ENCODE peak calls at places on chromosomes 11 and 22, in eight cellular contexts. F is AG04449; G is heart left ventricle; M is activated CD8-positive, alpha-beta T cell treated with anti-CD3 and anti-CD28 coated beads for 36 hours; L is fibroblast of lung; X is AG04450; T is GM10248; C is uterus. N is an unnamed sample.
A peak's percentile ranks its signal among the peaks of the same experiment; 100 is the strongest.

GRCh38 chr22:44583076-44583760 is 85.2 kb upstream of the RTL6 start:
- DNase-seq in T (no peak), G (peak; percentile 4), M (no peak), C (peak; percentile 7), L (no peak), F (no peak), X (no peak), N (no peak)

GRCh38 chr11:111836766-111837165 is 34.6 kb downstream of the ALG9 start:
- DNase-seq in C (no peak), L (peak; percentile 73), T (peak; percentile 29), F (no peak), X (no peak), G (no peak), M (no peak), N (peak; percentile 36)

GRCh38 chr11:127620660-127621059 is 620.1 kb upstream of the KIRREL3 start:
- DNase-seq in C (no peak), L (no peak), X (no peak), M (no peak), F (no peak), T (no peak), G (no peak), N (no peak)

GRCh38 chr11:32032478-32032877 is 58.4 kb upstream of the RCN1 start:
- DNase-seq in M (no peak), F (no peak), G (no peak), L (no peak), C (no peak), T (no peak), X (no peak), N (no peak)

GRCh38 chr11:100445231-100445735 is 241.8 kb upstream of the ARHGAP42 start:
- DNase-seq in X (no peak), T (no peak), C (no peak), L (no peak), F (no peak), G (peak; percentile 40), M (no peak), N (no peak)

GRCh38 chr11:3147257-3147619 is 17.9 kb downstream of the OSBPL5 start:
- DNase-seq in F (no peak), C (no peak), G (no peak), T (no peak), L (peak; percentile 27), M (no peak), X (no peak), N (no peak)

GRCh38 chr11:9875862-9876261 is 212.0 kb downstream of the SWAP70 start:
- DNase-seq in F (no peak), T (no peak), M (no peak), G (no peak), X (no peak), L (no peak), C (no peak), N (no peak)

GRCh38 chr11:121482231-121483129 is 29.7 kb upstream of the SORL1-AS1 start:
- DNase-seq in F (no peak), L (no peak), X (no peak), C (no peak), T (peak; percentile 51), G (no peak), M (peak; percentile 73), N (peak; percentile 40)

GRCh38 chr11:15695096-15695721 is 580.5 kb downstream of the INSC start:
- DNase-seq in L (no peak), G (no peak), M (no peak), C (no peak), T (no peak), X (no peak), F (no peak), N (no peak)

GRCh38 chr11:86893235-86893634 is 62.0 kb downstream of the FZD4 start:
- DNase-seq in M (no peak), G (no peak), F (no peak), L (no peak), T (no peak), C (no peak), X (no peak), N (no peak)

GRCh38 chr11:76797341-76798201 is 14.4 kb downstream of the TSKU start:
- DNase-seq in C (no peak), L (no peak), F (no peak), M (no peak), T (peak; percentile 8), X (no peak), G (peak; percentile 5), N (no peak)

GRCh38 chr11:76798656-76799055 is 15.5 kb downstream of the TSKU start:
- DNase-seq in L (no peak), F (no peak), C (no peak), T (peak; percentile 10), X (no peak), G (no peak), M (no peak), N (peak; percentile 29)

GRCh38 chr11:76798202-76798581 is 15.0 kb downstream of the TSKU start:
- DNase-seq in C (no peak), L (no peak), G (no peak), M (no peak), T (peak; percentile 15), F (no peak), X (no peak), N (no peak)

GRCh38 chr11:76800466-76801200 is 17.5 kb downstream of the TSKU start:
- DNase-seq in M (no peak), C (no peak), L (no peak), X (no peak), G (peak; percentile 2), F (no peak), T (no peak), N (peak; percentile 4)

DNA sequence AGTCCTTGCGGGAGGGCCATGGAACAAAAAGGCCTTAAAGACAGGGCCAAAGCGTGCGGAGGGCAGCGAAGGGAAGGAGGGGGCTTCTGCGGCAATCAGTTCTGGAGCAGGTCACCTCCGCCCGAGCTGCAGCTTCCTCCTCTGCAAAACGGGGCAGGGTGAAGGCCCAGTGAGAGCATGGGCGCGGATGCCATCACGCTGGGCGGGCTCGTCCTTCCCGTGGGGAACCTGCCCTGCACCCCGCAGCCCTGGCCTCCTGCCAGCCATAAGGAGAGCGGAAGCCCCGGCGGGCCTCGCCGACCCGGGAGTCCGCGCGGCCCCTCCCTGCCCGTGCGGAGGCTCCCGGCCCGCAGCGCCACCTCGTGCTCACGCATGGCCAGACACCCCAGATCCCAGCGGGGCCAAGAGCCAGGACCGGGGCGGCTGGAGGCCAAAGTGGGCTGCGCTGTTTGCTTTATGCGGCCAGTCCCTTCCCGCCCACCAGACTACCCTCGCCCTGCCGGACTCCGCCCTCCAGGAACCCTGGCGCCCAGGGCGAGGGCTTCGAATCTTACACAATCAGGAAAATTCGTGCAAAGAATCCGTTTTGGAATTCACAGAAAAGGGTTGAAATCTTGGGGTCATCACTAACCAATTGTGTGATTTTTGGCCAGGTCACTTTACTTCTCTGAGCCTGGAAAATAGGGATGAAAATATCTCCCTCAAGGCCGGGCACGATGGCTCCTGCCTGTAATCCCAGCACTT is 16.1 kb downstream of the TSKU start:
- DNase-seq in T (peak; percentile 90), G (peak; percentile 88), C (peak; percentile 86), L (peak; percentile 81), X (no peak), M (peak; percentile 84), F (no peak), N (peak; percentile 93)
- TF ChIP-seq CTCF in T (peak; percentile 89), G (peak; percentile 96), C (peak; percentile 98), L (peak; percentile 62), X (peak; percentile 74), M (peak; percentile 95), F (peak; percentile 92), N (peak; percentile 95)

DNA sequence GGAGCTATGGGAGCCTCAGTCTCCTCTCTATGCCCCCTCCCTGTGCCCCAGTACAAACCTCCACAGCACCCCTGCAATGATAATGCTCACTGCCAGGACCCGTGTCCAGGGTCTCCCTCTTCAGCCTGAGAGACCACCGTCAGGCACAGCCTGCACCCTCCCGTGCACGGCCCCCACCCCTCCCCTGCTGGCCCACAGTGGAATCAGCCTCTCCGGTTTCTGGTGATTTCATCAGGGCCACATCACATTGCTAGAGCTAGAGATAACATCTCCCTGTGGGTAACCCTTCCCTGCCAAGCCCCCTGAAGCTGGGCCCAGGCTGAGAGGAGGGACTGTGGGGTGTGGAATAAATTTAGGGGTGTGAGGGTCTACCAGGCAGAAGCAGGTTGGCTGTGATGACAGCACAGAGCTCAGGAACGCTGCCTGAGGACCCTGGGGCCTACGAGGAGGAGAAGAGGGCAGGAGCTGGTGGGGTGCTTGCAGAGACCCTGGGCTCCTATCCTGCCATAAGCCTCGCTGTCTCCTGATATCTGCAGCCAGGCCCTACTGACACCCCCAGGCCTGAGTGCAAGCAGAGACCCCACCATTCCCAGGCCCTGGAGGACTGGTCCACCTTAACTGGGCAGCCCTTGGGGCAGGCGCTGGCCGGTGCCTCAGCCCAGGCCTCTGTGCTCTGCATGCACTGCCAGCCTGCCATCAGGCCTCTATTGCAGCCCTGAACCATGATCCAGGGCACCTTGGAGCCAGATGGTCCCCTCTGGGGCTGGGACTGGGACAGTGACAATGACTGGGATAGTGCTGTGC is at the start of gene KLHDC7B:
- DNase-seq in X (no peak), G (no peak), M (peak; percentile 64), L (peak; percentile 67), C (no peak), F (no peak), T (peak; percentile 26), N (peak; percentile 26)
- TF ChIP-seq CTCF in X (peak; percentile 34), G (no peak), M (peak; percentile 27), L (peak; percentile 31), C (no peak), F (peak; percentile 37), T (no peak), N (no peak)

DNA sequence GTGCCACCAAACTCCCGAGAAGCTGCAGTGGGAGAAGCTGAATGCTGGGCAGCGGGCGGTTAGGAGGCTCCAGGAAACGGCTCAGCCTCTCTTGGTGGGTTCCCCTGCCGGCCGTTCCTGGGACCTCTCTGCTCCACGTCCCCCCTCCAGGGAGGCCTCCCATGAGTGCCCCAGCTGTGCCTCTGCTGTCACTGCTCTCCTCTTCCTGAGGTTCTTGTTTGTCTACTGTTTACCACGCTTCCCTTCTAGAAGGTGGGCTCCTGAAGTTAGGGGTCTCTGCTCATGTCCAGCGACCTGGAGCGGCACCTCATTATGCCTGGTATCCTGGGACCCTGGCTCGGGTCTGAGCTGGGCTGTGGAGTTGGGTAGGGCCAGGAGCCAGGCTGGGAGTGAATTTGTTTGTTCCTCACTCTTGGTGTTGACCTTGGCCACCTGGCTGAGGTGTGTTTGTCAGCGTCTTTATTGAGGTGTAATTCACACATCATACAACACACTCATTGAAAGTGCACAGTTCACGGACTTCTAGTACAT is 37.8 kb upstream of the GRAMD4 start:
- DNase-seq in X (no peak), T (no peak), C (no peak), L (no peak), F (no peak), M (no peak), G (no peak), N (no peak)
- TF ChIP-seq CTCF in X (no peak), T (no peak), C (no peak), L (no peak), F (no peak), M (no peak), G (no peak), N (no peak)

DNA sequence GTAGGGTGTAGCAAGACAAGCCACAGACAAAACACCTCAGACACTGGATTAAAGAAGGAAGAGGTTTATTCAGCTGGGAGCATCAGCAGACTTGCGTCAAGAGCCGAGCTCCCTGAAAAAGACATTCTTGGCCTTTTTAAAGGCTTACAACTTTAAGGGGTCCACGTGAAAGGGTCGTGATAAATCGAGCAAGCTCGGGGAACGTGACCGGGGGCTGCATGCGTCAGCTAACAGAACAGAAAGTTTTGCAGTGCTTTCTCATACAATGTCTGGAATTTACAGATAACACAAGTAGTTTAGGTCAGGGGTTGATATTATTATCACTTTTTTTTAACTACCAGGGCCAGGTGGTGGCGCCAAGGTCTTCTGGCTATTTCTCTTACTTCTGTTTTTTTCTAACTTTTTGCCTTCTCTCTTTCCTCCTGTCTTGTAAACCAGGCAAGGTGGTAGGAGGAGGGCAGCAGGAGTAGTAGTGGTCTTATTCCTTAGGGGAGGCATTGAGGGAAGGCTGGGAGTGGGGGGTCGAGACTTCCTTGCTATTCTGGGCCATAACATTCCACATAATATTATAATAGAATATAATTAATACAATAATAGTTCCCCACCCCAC is 631 bp upstream of the ALDH3B1 start:
- DNase-seq in T (no peak), L (peak; percentile 62), G (no peak), M (peak; percentile 58), X (no peak), F (no peak), C (no peak), N (no peak)
- TF ChIP-seq CTCF in T (peak; percentile 46), L (peak; percentile 30), G (no peak), M (no peak), X (peak; percentile 41), F (peak; percentile 24), C (peak; percentile 19), N (no peak)

N was measured in GM13976.